ENCODE peak calls at places on chromosome 5, in nine cellular contexts. X, A, I, R, L, Y, Q, Z and K are unnamed samples.

GRCh38 chr5:125186911-125187375 is 440.5 kb upstream of the ZNF608 start:
- DNase-seq in R (no peak), L (no peak), Y (no peak), A (no peak), Z (no peak), I (no peak), X (no peak), Q (no peak), K (no peak)

GRCh38 chr5:101932599-101932998 is 363.5 kb downstream of the SLCO4C1 start:
- DNase-seq in Y (no peak), I (no peak), L (no peak), X (no peak), Q (no peak), A (no peak), R (no peak), Z (no peak), K (no peak)

GRCh38 chr5:10513501-10514442 is 50.1 kb upstream of the ANKRD33B start:
- DNase-seq in A (no peak), R (peak), L (no peak), X (peak), Z (peak), Q (peak), I (no peak), Y (no peak), K (no peak)

GRCh38 chr5:178100774-178101173 is 12.6 kb upstream of the N4BP3 start:
- DNase-seq in Y (no peak), I (no peak), Q (no peak), Z (no peak), L (no peak), X (no peak), A (no peak), R (no peak), K (no peak)

GRCh38 chr5:137891849-137892248 is 2.6 kb downstream of the PKD2L2 start:
- DNase-seq in L (no peak), Q (no peak), Y (no peak), R (no peak), I (no peak), A (no peak), X (no peak), Z (no peak), K (no peak)

GRCh38 chr5:131628990-131629389 is 6.0 kb downstream of the RAPGEF6 start:
- DNase-seq in R (no peak), I (no peak), Q (no peak), A (no peak), L (no peak), Z (peak), Y (peak), X (no peak), K (no peak)

GRCh38 chr5:42059291-42059690 is 134.2 kb downstream of the FBXO4 start:
- DNase-seq in Z (no peak), Y (peak), X (no peak), A (no peak), Q (no peak), L (no peak), R (no peak), I (no peak), K (no peak)

GRCh38 chr5:124302504-124302903 is 443.9 kb downstream of the ZNF608 start:
- DNase-seq in R (no peak), X (no peak), Z (peak), Y (no peak), Q (no peak), A (no peak), L (no peak), I (no peak), K (no peak)

GRCh38 chr5:53151713-53152458 is 42.3 kb upstream of the MOCS2 start:
- DNase-seq in X (no peak), Q (no peak), L (no peak), Y (peak), A (no peak), Z (peak), R (peak), I (no peak), K (no peak)

GRCh38 chr5:181186902-181187499 is 18.0 kb downstream of the TRIM7 start:
- DNase-seq in I (no peak), R (no peak), A (no peak), Z (no peak), Y (peak), X (no peak), Q (no peak), L (no peak), K (no peak)

GRCh38 chr5:73442152-73442860 is 6.3 kb downstream of the FOXD1 start:
- DNase-seq in L (no peak), X (no peak), Z (no peak), Q (no peak), R (no peak), A (no peak), Y (no peak), I (no peak), K (no peak)

GRCh38 chr5:83718195-83718825 is 2.3 kb downstream of the HAPLN1 start:
- DNase-seq in I (no peak), Y (peak), Q (peak), A (no peak), L (no peak), Z (peak), R (peak), X (peak), K (no peak)

GRCh38 chr5:18314192-18314778 is 680.0 kb downstream of the TAF11L14 start:
- DNase-seq in A (no peak), I (no peak), Z (peak), L (no peak), R (no peak), X (no peak), Y (peak), Q (peak), K (no peak)

GRCh38 chr5:107104040-107104773 is 566.5 kb downstream of the EFNA5 start:
- DNase-seq in X (no peak), L (no peak), R (no peak), A (no peak), Z (no peak), I (no peak), Q (no peak), Y (no peak), K (no peak)

GRCh38 chr5:138664276-138664943 is 88.8 kb upstream of the CTNNA1 start:
- DNase-seq in R (no peak), L (no peak), Q (no peak), A (no peak), Z (peak), X (no peak), I (no peak), Y (peak), K (no peak)

GRCh38 chr5:42840279-42840678 is 28.6 kb upstream of the SELENOP start:
- DNase-seq in R (peak), X (no peak), Q (no peak), A (no peak), I (peak), L (peak), Y (peak), Z (peak), K (no peak)

GRCh38 chr5:120367896-120368634 is 96.0 kb upstream of the PRR16 start:
- DNase-seq in L (no peak), A (no peak), Z (no peak), Q (no peak), I (peak), X (no peak), Y (peak), R (no peak), K (no peak)

GRCh38 chr5:128869970-128870747 is 95.1 kb upstream of the SLC27A6 start:
- DNase-seq in Q (no peak), Y (no peak), L (no peak), Z (no peak), I (no peak), R (no peak), A (no peak), X (no peak), K (no peak)

GRCh38 chr5:82513739-82514138 is 235.6 kb upstream of the RPS23 start:
- DNase-seq in Q (no peak), R (no peak), A (no peak), X (no peak), Z (no peak), Y (no peak), I (no peak), L (no peak), K (no peak)

GRCh38 chr5:108381034-108381954 is 604 bp downstream of the FBXL17 start:
- DNase-seq in R (peak), Z (peak), Q (peak), X (peak), A (peak), L (peak), Y (peak), I (peak), K (peak)

GRCh38 chr5:108384741-108385140 is 2.8 kb upstream of the FBXL17 start:
- DNase-seq in Z (no peak), A (no peak), X (no peak), R (no peak), Y (no peak), Q (no peak), L (no peak), I (no peak), K (no peak)

GRCh38 chr5:108381955-108382783 is at the start of gene FBXL17:
- DNase-seq in I (peak), X (peak), A (peak), Q (peak), Y (peak), L (peak), R (peak), Z (peak), K (peak)

GRCh38 chr5:108380531-108381021 is 1.3 kb downstream of the FBXL17 start:
- DNase-seq in I (peak), Y (peak), A (peak), L (peak), Q (peak), Z (peak), R (peak), X (peak), K (no peak)

DNA sequence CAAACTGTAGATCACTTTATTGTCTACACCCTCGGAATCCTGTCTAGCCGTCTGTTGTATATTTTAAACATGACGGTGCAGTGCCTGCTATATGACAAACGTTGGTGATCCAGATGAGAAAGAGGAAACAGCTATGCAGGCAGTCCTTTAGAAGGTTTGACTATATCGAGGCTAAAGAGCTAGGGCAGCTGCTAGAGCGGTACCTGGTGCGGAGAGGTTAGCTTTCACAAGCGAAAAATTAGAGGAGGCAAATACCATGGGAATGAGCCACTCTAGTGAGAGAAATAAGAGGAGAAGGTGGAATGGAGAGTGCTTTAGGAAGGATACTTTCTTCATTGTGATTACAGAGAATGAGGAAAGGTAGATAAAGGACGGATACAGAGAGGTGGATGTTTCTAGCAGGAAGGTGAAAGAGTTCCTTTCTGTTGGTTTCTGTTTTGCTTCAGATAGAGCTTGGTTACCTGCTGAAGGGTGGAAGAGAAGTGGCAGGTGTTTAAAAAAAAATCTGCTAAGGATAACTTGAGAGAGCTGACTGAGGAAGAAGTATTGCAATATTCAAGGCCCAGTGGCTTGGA is 973 bp upstream of the FBXL17 start:
- DNase-seq in A (no peak), Q (peak), X (peak), Y (peak), L (no peak), I (no peak), Z (no peak), R (no peak), K (no peak)
- TF ChIP-seq CTCF in A (no peak), Q (no peak), X (no peak), Y (no peak), L (no peak), I (no peak), Z (no peak), R (no peak), K (no peak)

GRCh38 chr5:140575309-140575708 is 10.7 kb downstream of the SLC35A4 start:
- DNase-seq in R (peak), Y (peak), A (no peak), X (peak), L (peak), Q (no peak), Z (peak), I (peak), K (no peak)
- TF ChIP-seq CTCF in R (peak), Y (peak), A (no peak), X (peak), L (peak), Q (peak), Z (peak), I (no peak), K (peak)

GRCh38 chr5:9339206-9339818 is 206.6 kb downstream of the SEMA5A start:
- DNase-seq in Z (no peak), L (no peak), Y (no peak), A (no peak), R (no peak), I (no peak), X (peak), Q (no peak), K (no peak)
- TF ChIP-seq CTCF in Z (peak), L (peak), Y (peak), A (no peak), R (no peak), I (no peak), X (peak), Q (no peak), K (no peak)

GRCh38 chr5:130290219-130290618 is 386.0 kb downstream of the CHSY3 start:
- DNase-seq in X (no peak), L (no peak), I (no peak), R (no peak), Q (no peak), Y (peak), Z (no peak), A (no peak), K (no peak)
- TF ChIP-seq CTCF in X (no peak), L (no peak), I (no peak), R (no peak), Q (no peak), Y (no peak), Z (no peak), A (no peak), K (no peak)